ENCODE peak calls at places on chromosomes 1 and 21, in seven cellular contexts. T is esophagus squamous epithelium, E is transverse colon, V is endodermal cell, G is brain microvascular endothelial cell, U is MM.1S, C is K562. H is an unnamed sample.

GRCh38 chr1:44672254-44672955 is 1.9 kb downstream of the TMEM53 start:
- DNase-seq in C (no peak), T (no peak), U (no peak), E (no peak), V (peak), G (peak), H (peak)

GRCh38 chr21:16070207-16070651 is 340.4 kb downstream of the USP25 start:
- DNase-seq in U (no peak), V (no peak), C (no peak), G (no peak), T (no peak), E (no peak), H (no peak)

GRCh38 chr1:188462837-188463236 is 1634.1 kb downstream of the PLA2G4A start:
- DNase-seq in E (no peak), V (no peak), G (no peak), C (no peak), T (no peak), U (no peak), H (no peak)

GRCh38 chr1:183734600-183735036 is 70.3 kb upstream of the RGL1 start:
- DNase-seq in T (no peak), V (no peak), U (no peak), E (no peak), C (no peak), G (no peak), H (no peak)

GRCh38 chr1:168732736-168733135 is 3.7 kb upstream of the DPT start:
- DNase-seq in U (no peak), T (no peak), C (no peak), E (no peak), G (no peak), V (no peak), H (no peak)

GRCh38 chr1:71882241-71883036 is 399.9 kb downstream of the NEGR1 start:
- DNase-seq in U (no peak), E (no peak), G (no peak), V (no peak), T (no peak), C (no peak), H (no peak)

GRCh38 chr1:167344605-167345385 is 124.1 kb downstream of the POU2F1 start:
- DNase-seq in U (no peak), V (peak), E (no peak), C (no peak), G (no peak), T (no peak), H (no peak)

GRCh38 chr21:42187976-42188653 is 30.8 kb upstream of the ABCG1 start:
- DNase-seq in G (no peak), V (no peak), U (peak), E (peak), C (no peak), T (no peak), H (no peak)

GRCh38 chr1:67889940-67890567 is 56.8 kb upstream of the GNG12 start:
- DNase-seq in G (peak), V (no peak), U (no peak), E (no peak), C (peak), T (no peak), H (peak)

GRCh38 chr1:147267711-147268110 is 25.2 kb downstream of the CHD1L start:
- DNase-seq in G (no peak), T (no peak), U (no peak), E (no peak), V (no peak), C (no peak), H (no peak)

GRCh38 chr1:223323491-223324484 is 40.2 kb downstream of the SUSD4 start:
- DNase-seq in C (no peak), T (no peak), V (no peak), E (no peak), G (no peak), U (no peak), H (no peak)

GRCh38 chr1:27601771-27602509 is 2.0 kb downstream of the AHDC1 start:
- DNase-seq in G (no peak), E (peak), C (no peak), T (no peak), U (no peak), V (peak), H (no peak)

GRCh38 chr1:183243190-183244065 is 57.4 kb downstream of the LAMC2 start:
- DNase-seq in C (no peak), V (no peak), T (no peak), E (peak), U (no peak), G (no peak), H (no peak)

GRCh38 chr1:18480315-18481189 is at the start of gene KLHDC7A:
- DNase-seq in E (peak), G (no peak), U (no peak), V (peak), C (no peak), T (no peak), H (no peak)

GRCh38 chr21:36708512-36709029 is 9.7 kb downstream of the SIM2 start:
- DNase-seq in T (no peak), V (no peak), G (no peak), C (no peak), E (no peak), U (no peak), H (no peak)

GRCh38 chr1:36419569-36419968 is 21.9 kb upstream of the LSM10 start:
- DNase-seq in T (no peak), E (no peak), V (no peak), G (no peak), C (no peak), U (no peak), H (no peak)

GRCh38 chr21:42227909-42228708 is 9.2 kb downstream of the ABCG1 start:
- DNase-seq in E (peak), U (peak), T (peak), G (peak), C (peak), V (peak), H (no peak)

GRCh38 chr1:31633117-31633516 is 11.6 kb downstream of the PEF1 start:
- DNase-seq in U (no peak), C (peak), G (peak), E (peak), V (peak), T (no peak), H (no peak)

GRCh38 chr1:54875000-54875399 is 12.0 kb downstream of the DHCR24 start:
- DNase-seq in U (no peak), V (no peak), G (no peak), C (no peak), T (no peak), E (no peak), H (no peak)

GRCh38 chr1:201111672-201112071 is 554 bp downstream of the CACNA1S start:
- DNase-seq in G (no peak), U (no peak), C (no peak), E (no peak), T (no peak), V (no peak), H (no peak)

GRCh38 chr1:116572771-116573170 is 1.9 kb upstream of the CD58 start:
- DNase-seq in G (no peak), T (no peak), C (no peak), V (no peak), E (no peak), U (no peak), H (no peak)

GRCh38 chr1:60589046-60589748 is 493.2 kb upstream of the NFIA start:
- DNase-seq in C (no peak), U (no peak), T (no peak), E (no peak), V (no peak), G (peak), H (no peak)

GRCh38 chr1:64474639-64475038 is 4.7 kb downstream of the CACHD1 start:
- DNase-seq in T (no peak), G (no peak), C (no peak), E (peak), U (no peak), V (peak), H (no peak)

GRCh38 chr1:221765527-221765926 is 23.6 kb upstream of the DUSP10 start:
- DNase-seq in C (no peak), G (no peak), V (no peak), U (no peak), E (no peak), T (no peak), H (no peak)

GRCh38 chr1:32246888-32247273 is at the start of gene FAM167B:
- DNase-seq in C (no peak), U (no peak), E (peak), G (no peak), V (no peak), T (no peak), H (no peak)

GRCh38 chr1:57512386-57512785 is 88.5 kb upstream of the DAB1 start:
- DNase-seq in C (no peak), V (no peak), E (no peak), U (no peak), G (no peak), T (no peak), H (no peak)

GRCh38 chr1:51427438-51427837 is 91.6 kb downstream of the EPS15 start:
- DNase-seq in C (no peak), G (no peak), V (no peak), T (no peak), E (no peak), U (no peak), H (no peak)
- TF ChIP-seq CTCF in C (no peak), G (no peak), V (no peak), T (no peak), E (no peak), U (no peak), H (no peak)

GRCh38 chr21:17789085-17789484 is 30.1 kb downstream of the C21orf91 start:
- DNase-seq in T (no peak), V (no peak), E (no peak), C (no peak), G (no peak), U (peak), H (no peak)
- H3K4me3 ChIP-seq in T (no peak), V (no peak), E (no peak), C (no peak), G (no peak), U (peak), H (no peak)

GRCh38 chr1:154627247-154628121 is 19.5 kb upstream of the ADAR start:
- DNase-seq in E (peak), C (peak), G (peak), U (peak), T (peak), V (peak), H (peak)
- TF ChIP-seq CTCF in E (no peak), C (no peak), G (no peak), U (peak), T (no peak), V (no peak), H (no peak)

GRCh38 chr21:32411366-32412161 is 942 bp upstream of the EVA1C start:
- DNase-seq in G (no peak), T (peak), V (peak), U (no peak), E (peak), C (peak), H (no peak)
- H3K4me3 ChIP-seq in G (peak), T (peak), V (peak), U (no peak), E (peak), C (peak), H (peak)

GRCh38 chr1:171984850-171985485 is 143.7 kb downstream of the DNM3 start:
- DNase-seq in E (no peak), C (peak), T (no peak), U (peak), V (no peak), G (no peak), H (no peak)

GRCh38 chr1:171988243-171988642 is 146.9 kb downstream of the DNM3 start:
- DNase-seq in E (no peak), G (no peak), U (no peak), C (no peak), V (no peak), T (no peak), H (no peak)

GRCh38 chr1:171984262-171984661 is 143.0 kb downstream of the DNM3 start:
- DNase-seq in G (no peak), C (no peak), V (no peak), U (no peak), T (no peak), E (peak), H (no peak)

GRCh38 chr1:171985639-171986038 is 144.3 kb downstream of the DNM3 start:
- DNase-seq in G (no peak), C (peak), T (no peak), E (no peak), V (peak), U (no peak), H (no peak)

DNA sequence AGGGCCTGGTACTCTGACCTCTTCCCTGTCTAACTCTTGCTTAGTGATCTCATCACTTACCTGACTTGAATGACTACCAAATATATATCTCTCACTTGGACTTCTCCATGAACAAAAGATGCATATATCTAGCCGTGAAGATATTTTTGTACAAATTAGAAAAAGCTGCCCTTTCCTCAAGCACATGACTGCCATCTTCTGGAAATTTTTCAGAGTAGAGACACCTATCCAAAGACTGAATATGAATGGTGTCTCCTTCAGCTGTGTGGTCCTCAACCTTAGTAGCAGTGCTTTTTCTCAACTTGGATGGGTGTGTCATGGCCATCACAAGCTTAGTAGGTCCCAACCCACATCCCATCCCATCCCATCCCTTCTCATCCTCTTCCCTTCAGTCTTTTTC is 142.3 kb downstream of the DNM3 start:
- DNase-seq in V (no peak), C (no peak), U (peak), E (no peak), T (no peak), G (no peak), H (peak)
- TF ChIP-seq CTCF in V (peak), C (no peak), U (peak), E (no peak), T (peak), G (peak), H (peak)

DNA sequence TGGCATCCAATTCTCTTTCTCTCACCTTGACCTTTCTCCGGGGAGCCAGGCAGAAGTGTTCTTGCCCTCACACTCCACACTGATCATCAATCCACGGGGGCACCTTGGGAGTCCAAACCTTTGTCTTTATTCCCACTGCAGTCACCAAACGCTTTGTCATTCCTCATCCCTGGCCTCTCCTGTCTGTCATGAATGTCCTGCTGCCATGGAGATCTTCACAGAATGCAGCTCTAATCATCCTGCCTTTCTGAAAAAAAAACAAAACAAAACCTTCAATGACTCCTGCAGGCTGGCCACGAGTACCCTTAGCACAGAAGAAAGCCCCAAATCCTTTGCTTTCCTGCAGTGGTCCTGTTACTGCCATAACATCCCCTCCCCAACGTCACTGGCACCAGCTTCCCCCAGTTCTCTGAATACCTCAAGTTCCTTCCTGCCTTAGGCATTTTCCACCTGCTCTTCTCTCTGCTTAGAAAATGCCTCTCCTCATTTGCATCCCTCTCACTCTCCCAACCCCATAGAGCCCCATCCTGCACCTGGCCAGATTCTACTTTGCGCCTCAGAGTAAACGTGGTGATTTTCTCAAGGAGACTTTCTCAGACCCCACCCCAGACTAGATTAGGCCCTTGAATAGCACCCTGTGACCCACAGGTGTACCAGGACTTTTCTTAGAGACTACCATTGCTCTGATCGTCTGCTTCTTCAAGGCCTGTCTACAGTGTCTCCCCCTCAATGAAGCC is 131.1 kb downstream of the AK5 start:
- DNase-seq in T (no peak), U (no peak), V (peak), G (no peak), C (no peak), E (no peak), H (no peak)
- H3K4me3 ChIP-seq in T (no peak), U (no peak), V (no peak), G (no peak), C (no peak), E (no peak), H (no peak)

GRCh38 chr1:81834268-81834667 is 33.5 kb downstream of the ADGRL2 start:
- DNase-seq in G (no peak), U (no peak), C (no peak), E (no peak), V (no peak), T (no peak), H (peak)

GRCh38 chr1:81833722-81834121 is 33.0 kb downstream of the ADGRL2 start:
- DNase-seq in G (no peak), T (no peak), V (no peak), C (no peak), E (no peak), U (no peak), H (no peak)

GRCh38 chr1:81836007-81836626 is 35.4 kb downstream of the ADGRL2 start:
- DNase-seq in V (no peak), E (no peak), U (no peak), C (no peak), G (no peak), T (no peak), H (no peak)

GRCh38 chr1:81832573-81832972 is 31.8 kb downstream of the ADGRL2 start:
- DNase-seq in E (no peak), C (no peak), V (no peak), U (no peak), G (peak), T (no peak), H (peak)

GRCh38 chr1:81834921-81835698 is 34.4 kb downstream of the ADGRL2 start:
- DNase-seq in C (no peak), U (peak), V (no peak), G (peak), T (no peak), E (no peak), H (peak)
- TF ChIP-seq CTCF in C (no peak), U (no peak), V (no peak), G (no peak), T (no peak), E (no peak), H (no peak)

GRCh38 chr21:45870851-45871615 is 110.5 kb upstream of the COL6A1 start:
- DNase-seq in G (no peak), C (no peak), T (no peak), V (peak), U (no peak), E (no peak), H (no peak)
- H3K4me3 ChIP-seq in G (no peak), C (no peak), T (no peak), V (no peak), U (no peak), E (no peak), H (no peak)